ENCODE peak calls at places on chromosomes 5 and 9, in seven cellular contexts. E is upper lobe of right lung, W is mesothelial cell of epicardium, L is SK-N-SH, B is NB4, Y is cardiac muscle cell, D is pancreas. U is an unnamed sample.

GRCh38 chr5:96703985-96704384 is 41.8 kb downstream of the CAST start:
- DNase-seq in Y (no peak), W (no peak), B (no peak), E (no peak), L (no peak), D (no peak), U (no peak)

GRCh38 chr5:160466889-160467554 is 45.4 kb downstream of the PTTG1 start:
- DNase-seq in W (no peak), L (no peak), Y (peak; percentile 74), E (no peak), B (peak; percentile 19), D (peak; percentile 28), U (no peak)

GRCh38 chr9:88216132-88216995 is 78.1 kb upstream of the SPATA31C2 start:
- DNase-seq in L (no peak), D (no peak), B (no peak), E (no peak), Y (no peak), W (no peak), U (peak; percentile 88)

GRCh38 chr5:108233617-108234016 is 148.3 kb downstream of the FBXL17 start:
- DNase-seq in B (no peak), L (no peak), D (no peak), E (no peak), Y (no peak), W (no peak), U (no peak)

GRCh38 chr5:5078009-5078897 is 61.9 kb upstream of the ADAMTS16 start:
- DNase-seq in W (no peak), Y (no peak), B (peak; percentile 4), E (no peak), D (no peak), L (peak; percentile 14), U (peak; percentile 86)

GRCh38 chr9:124212381-124213050 is 45.2 kb upstream of the NEK6 start:
- DNase-seq in W (no peak), D (no peak), Y (peak; percentile 50), L (no peak), B (no peak), E (peak; percentile 20), U (no peak)

GRCh38 chr5:6181147-6181729 is 197.1 kb downstream of the MED10 start:
- DNase-seq in B (no peak), E (no peak), Y (no peak), W (no peak), L (no peak), D (no peak), U (peak; percentile 82)

GRCh38 chr5:111129938-111130337 is 37.8 kb downstream of the WDR36 start:
- DNase-seq in L (no peak), W (no peak), Y (peak; percentile 65), D (no peak), E (no peak), B (no peak), U (no peak)

GRCh38 chr5:56369333-56369947 is 136.3 kb upstream of the ANKRD55 start:
- DNase-seq in E (no peak), W (no peak), B (peak; percentile 91), Y (peak; percentile 74), D (no peak), L (no peak), U (no peak)

GRCh38 chr5:38468202-38468656 is 88.2 kb downstream of the LIFR start:
- DNase-seq in L (no peak), W (no peak), E (no peak), Y (peak; percentile 90), B (no peak), D (no peak), U (peak; percentile 91)

GRCh38 chr5:24804221-24804681 is 159.5 kb upstream of the CDH10 start:
- DNase-seq in W (no peak), Y (no peak), E (no peak), L (no peak), B (no peak), D (no peak), U (no peak)

GRCh38 chr9:73038613-73039012 is 85.8 kb upstream of the ALDH1A1 start:
- DNase-seq in E (peak; percentile 58), L (no peak), Y (peak; percentile 84), W (no peak), B (no peak), D (no peak), U (peak; percentile 94)

GRCh38 chr5:77718934-77719610 is 57.1 kb downstream of the TBCA start:
- DNase-seq in Y (no peak), B (no peak), D (no peak), W (no peak), E (no peak), L (no peak), U (no peak)

GRCh38 chr5:56534102-56534501 is 281.2 kb upstream of the MAP3K1 start:
- DNase-seq in D (peak; percentile 27), W (no peak), L (no peak), B (no peak), E (no peak), Y (no peak), U (no peak)

GRCh38 chr9:103355000-103355399 is 359.9 kb downstream of the CYLC2 start:
- DNase-seq in L (no peak), E (no peak), Y (no peak), W (no peak), B (no peak), D (no peak), U (no peak)

GRCh38 chr5:116939641-116940040 is 365.0 kb upstream of the SEMA6A start:
- DNase-seq in D (no peak), L (no peak), Y (no peak), E (no peak), B (no peak), W (no peak), U (no peak)

DNA sequence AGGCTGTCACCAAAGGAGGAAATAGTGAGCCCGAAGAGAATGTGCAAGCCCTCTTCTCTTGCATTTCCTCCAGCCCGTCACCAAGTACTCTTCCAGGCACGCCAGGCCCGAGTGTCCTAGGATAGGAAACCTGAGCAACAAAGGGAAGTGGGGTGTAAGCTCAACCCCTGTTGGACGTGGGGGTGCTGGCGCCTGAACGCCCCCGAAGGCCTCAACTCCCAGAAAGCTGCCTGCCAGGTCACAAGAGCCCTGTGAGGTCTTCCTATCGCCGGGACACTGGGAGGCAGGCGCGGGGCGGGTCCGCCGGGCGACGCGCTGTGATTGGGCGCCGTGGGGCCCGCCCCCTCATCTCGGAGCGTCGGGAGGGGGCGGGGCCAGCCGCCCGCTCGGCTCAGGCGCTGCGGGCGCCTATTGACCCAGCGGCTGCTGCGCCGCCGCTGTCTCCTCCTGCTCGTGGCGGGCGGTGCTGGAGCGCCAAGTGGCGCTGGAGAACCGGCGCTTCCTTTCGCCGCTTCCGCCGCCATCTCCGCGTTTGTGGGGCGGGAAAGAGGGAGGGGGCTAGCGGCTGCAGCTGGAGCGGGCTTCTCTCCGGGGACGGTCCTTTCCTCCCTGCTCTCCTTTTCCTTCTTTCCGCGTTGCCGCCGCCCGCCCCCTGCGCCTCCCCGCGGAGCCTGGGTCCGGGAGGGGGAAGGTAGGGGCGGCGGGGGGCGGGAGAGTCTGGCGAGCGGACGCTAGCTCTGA is 558 bp upstream of the MAN2A1 start:
- DNase-seq in E (peak; percentile 95), Y (peak; percentile 94), L (peak; percentile 96), W (peak; percentile 66), D (peak; percentile 89), B (peak; percentile 91), U (peak; percentile 96)
- TF ChIP-seq CTCF in E (peak; percentile 4), Y (peak; percentile 3), L (no peak), W (no peak), D (no peak), B (no peak), U (peak; percentile 12)

GRCh38 chr5:130541617-130542221 is 623.3 kb downstream of the HINT1 start:
- DNase-seq in L (no peak), Y (peak; percentile 76), W (no peak), D (no peak), E (no peak), B (peak; percentile 48), U (no peak)

GRCh38 chr5:130550553-130550940 is 614.5 kb downstream of the HINT1 start:
- DNase-seq in L (no peak), E (no peak), W (no peak), D (no peak), B (no peak), Y (no peak), U (no peak)

GRCh38 chr5:130549884-130550552 is 615.0 kb downstream of the HINT1 start:
- DNase-seq in B (peak; percentile 42), W (no peak), Y (peak; percentile 78), D (no peak), L (no peak), E (no peak), U (no peak)

GRCh38 chr5:130546216-130546615 is 618.8 kb downstream of the HINT1 start:
- DNase-seq in D (no peak), B (no peak), W (no peak), L (no peak), Y (no peak), E (no peak), U (no peak)

DNA sequence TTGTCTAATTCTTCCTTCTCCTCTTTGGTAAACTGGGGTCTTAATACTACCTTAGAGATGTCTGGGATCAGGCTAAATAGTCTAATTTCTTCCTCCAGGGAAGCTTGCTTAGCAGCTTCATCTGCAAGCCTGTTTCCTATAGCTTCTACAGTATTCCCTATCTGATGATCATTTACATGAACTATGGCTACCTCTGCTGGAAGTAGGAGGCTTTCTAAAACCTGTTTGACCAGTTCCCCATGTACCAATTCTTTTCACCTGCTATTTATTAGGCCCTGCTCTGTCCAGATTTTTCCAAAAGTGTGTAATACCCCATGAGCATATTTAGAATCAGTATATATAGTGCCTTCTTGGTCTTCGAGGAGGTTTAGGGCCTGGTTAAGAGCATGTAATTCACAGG is 619.8 kb downstream of the HINT1 start:
- DNase-seq in W (no peak), Y (no peak), B (no peak), L (no peak), E (no peak), D (no peak), U (no peak)
- TF ChIP-seq CTCF in W (no peak), Y (no peak), B (no peak), L (no peak), E (no peak), D (no peak), U (no peak)

DNA sequence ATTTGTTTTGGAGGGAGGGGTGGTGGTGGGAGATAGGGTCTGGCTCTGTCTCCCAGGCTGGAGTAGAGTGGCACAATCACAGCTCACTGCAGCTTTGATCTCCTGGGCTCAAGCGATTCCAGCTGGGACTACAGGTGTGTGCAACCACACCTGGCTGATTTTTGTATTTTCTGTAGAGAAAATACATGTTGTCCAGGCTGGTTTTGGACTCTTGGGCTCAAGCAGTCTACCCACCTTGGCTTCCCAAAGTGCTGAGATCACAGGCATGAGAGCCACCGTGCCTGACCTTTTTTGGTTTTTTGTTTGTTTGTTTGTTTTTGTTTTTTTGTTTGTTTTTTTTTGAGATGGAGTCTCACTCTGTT is 15.4 kb downstream of the STXBP1 start:
- DNase-seq in Y (no peak), B (no peak), L (no peak), W (no peak), E (no peak), D (no peak), U (no peak)
- TF ChIP-seq CTCF in Y (no peak), B (no peak), L (no peak), W (no peak), E (no peak), D (no peak), U (no peak)

DNA sequence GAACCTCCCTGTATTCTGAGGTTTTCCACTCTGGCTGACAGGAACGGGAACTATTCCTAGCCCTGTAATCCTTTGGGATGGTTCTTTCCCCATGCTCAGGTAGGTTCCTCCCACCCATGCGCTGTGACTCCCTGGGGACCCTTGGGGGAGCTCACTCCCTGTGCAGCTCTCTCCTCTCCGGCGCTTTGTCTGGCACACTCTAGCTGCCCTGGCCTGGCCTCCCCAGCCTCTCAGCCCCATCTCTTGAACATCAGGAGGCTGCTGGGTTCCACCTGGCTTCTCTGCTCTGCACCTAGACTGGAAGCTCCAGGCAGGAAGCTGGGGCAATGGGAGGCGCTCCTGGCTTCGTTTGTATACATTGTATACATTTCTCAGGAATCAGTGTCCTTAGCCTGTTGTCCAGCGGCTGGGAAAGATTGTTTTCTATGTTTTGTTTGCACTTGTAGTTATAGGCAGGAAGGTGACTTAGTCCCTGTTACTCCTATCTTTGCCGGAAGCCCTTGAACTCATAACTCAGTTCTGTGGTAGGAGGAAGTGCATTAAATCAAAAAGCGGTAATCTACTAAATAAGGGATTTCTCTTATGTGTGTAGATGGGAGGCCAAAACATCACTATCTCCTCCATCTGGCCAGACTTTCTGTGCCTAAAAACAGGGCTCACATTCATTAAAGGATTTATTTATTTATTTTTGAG is 20.4 kb downstream of the SLC25A25 start:
- DNase-seq in Y (no peak), L (no peak), B (no peak), D (no peak), E (no peak), W (no peak), U (no peak)
- TF ChIP-seq CTCF in Y (no peak), L (no peak), B (no peak), D (no peak), E (no peak), W (no peak), U (no peak)

U was measured in esophagus muscularis mucosa.